ENCODE peak calls at places on chromosomes 12 and 14, in eight cellular contexts. N, G, R, K, J, D, O and H are unnamed samples.

GRCh38 chr12:6355491-6356373 is 13.9 kb upstream of the TNFRSF1A start:
- DNase-seq in N (no peak), G (no peak), R (no peak), K (no peak), J (no peak), D (no peak), O (peak), H (no peak)

GRCh38 chr12:49825971-49826421 is 2.2 kb downstream of the NCKAP5L start:
- DNase-seq in N (no peak), G (no peak), R (peak), K (no peak), J (no peak), D (no peak), O (no peak), H (no peak)

GRCh38 chr12:112961074-112961473 is 17.2 kb upstream of the OAS2 start:
- DNase-seq in N (no peak), G (peak), R (no peak), K (no peak), J (no peak), D (no peak), O (no peak), H (no peak)

GRCh38 chr14:88463318-88463717 is 77.9 kb downstream of the SPATA7 start:
- DNase-seq in N (peak), G (no peak), R (no peak), K (no peak), J (no peak), D (no peak), O (peak), H (peak)

GRCh38 chr14:65263161-65263788 is 149.3 kb upstream of the FUT8 start:
- DNase-seq in N (no peak), G (no peak), R (no peak), K (no peak), J (no peak), D (no peak), O (no peak), H (no peak)

GRCh38 chr12:15546102-15546701 is 223.9 kb downstream of the PTPRO start:
- DNase-seq in N (no peak), G (peak), R (no peak), K (no peak), J (no peak), D (no peak), O (no peak), H (peak)

GRCh38 chr14:106174206-106174605 is 647.8 kb downstream of the TMEM121 start:
- DNase-seq in N (no peak), G (no peak), R (no peak), K (no peak), J (no peak), D (no peak), O (no peak), H (no peak)

GRCh38 chr14:70893062-70893841 is 14.0 kb upstream of the PCNX1 start:
- DNase-seq in N (no peak), G (no peak), R (no peak), K (no peak), J (no peak), D (no peak), O (no peak), H (no peak)

GRCh38 chr14:24848427-24848826 is 201.5 kb downstream of the STXBP6 start:
- DNase-seq in N (no peak), G (no peak), R (no peak), K (no peak), J (no peak), D (no peak), O (no peak), H (no peak)

GRCh38 chr14:23829736-23830474 is 123.7 kb upstream of the DHRS4 start:
- DNase-seq in N (no peak), G (no peak), R (no peak), K (no peak), J (no peak), D (no peak), O (no peak), H (no peak)

GRCh38 chr12:65100140-65100539 is 21.0 kb downstream of the WIF1 start:
- DNase-seq in N (no peak), G (no peak), R (no peak), K (no peak), J (no peak), D (no peak), O (peak), H (no peak)
- TF ChIP-seq CTCF in N (peak), G (peak), R (no peak), K (no peak), J (no peak), D (peak), O (peak), H (no peak)

GRCh38 chr12:47770086-47770726 is 2.8 kb upstream of the SLC48A1 start:
- DNase-seq in N (no peak), G (no peak), R (no peak), K (no peak), J (no peak), D (no peak), O (no peak), H (no peak)

GRCh38 chr12:47766496-47767196 is 6.4 kb upstream of the SLC48A1 start:
- DNase-seq in N (no peak), G (no peak), R (no peak), K (no peak), J (peak), D (no peak), O (peak), H (no peak)

GRCh38 chr12:47769234-47770085 is 3.6 kb upstream of the SLC48A1 start:
- DNase-seq in N (no peak), G (no peak), R (no peak), K (no peak), J (no peak), D (no peak), O (no peak), H (no peak)

GRCh38 chr12:47768323-47768811 is 4.7 kb upstream of the SLC48A1 start:
- DNase-seq in N (no peak), G (no peak), R (no peak), K (no peak), J (no peak), D (no peak), O (peak), H (no peak)

GRCh38 chr12:47767197-47767724 is 5.8 kb upstream of the SLC48A1 start:
- DNase-seq in N (peak), G (no peak), R (no peak), K (peak), J (peak), D (peak), O (peak), H (peak)
- TF ChIP-seq CTCF in N (peak), G (peak), R (peak), K (peak), J (peak), D (peak), O (peak), H (peak)

DNA sequence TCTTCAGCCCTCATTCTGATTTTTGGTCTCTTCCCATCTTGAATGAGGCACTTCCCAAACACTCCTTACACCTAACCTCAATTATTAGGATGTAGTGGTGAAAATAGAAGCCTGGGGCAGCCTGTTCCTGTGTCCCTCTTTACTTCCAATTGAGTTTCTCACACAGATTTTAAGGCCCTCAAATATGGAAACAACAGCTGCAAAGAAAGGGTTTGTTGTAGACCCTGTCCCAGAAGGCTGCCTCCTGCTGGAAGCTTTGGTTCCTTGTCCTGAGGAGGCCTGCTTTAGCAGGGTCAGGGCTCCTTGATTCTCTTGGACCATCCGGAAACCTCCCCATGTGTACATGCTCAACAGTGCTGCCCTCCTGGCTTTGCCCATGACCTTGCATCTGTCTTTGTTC is 101.3 kb downstream of the TGFB3 start:
- DNase-seq in N (no peak), G (no peak), R (no peak), K (no peak), J (no peak), D (no peak), O (peak), H (no peak)
- TF ChIP-seq CTCF in N (no peak), G (peak), R (no peak), K (no peak), J (peak), D (no peak), O (peak), H (no peak)

GRCh38 chr14:91570021-91570420 is 59.9 kb upstream of the PPP4R3A start:
- DNase-seq in N (peak), G (no peak), R (no peak), K (no peak), J (no peak), D (no peak), O (peak), H (no peak)

GRCh38 chr14:91573894-91574837 is 64.1 kb upstream of the PPP4R3A start:
- DNase-seq in N (peak), G (peak), R (no peak), K (peak), J (peak), D (peak), O (peak), H (peak)

GRCh38 chr14:91569301-91569700 is 59.2 kb upstream of the PPP4R3A start:
- DNase-seq in N (no peak), G (no peak), R (no peak), K (no peak), J (no peak), D (no peak), O (no peak), H (no peak)

GRCh38 chr14:91573528-91573893 is 63.4 kb upstream of the PPP4R3A start:
- DNase-seq in N (no peak), G (no peak), R (no peak), K (no peak), J (no peak), D (no peak), O (no peak), H (no peak)

GRCh38 chr14:91568626-91569025 is 58.5 kb upstream of the PPP4R3A start:
- DNase-seq in N (peak), G (no peak), R (no peak), K (no peak), J (no peak), D (no peak), O (no peak), H (no peak)
- TF ChIP-seq CTCF in N (peak), G (no peak), R (no peak), K (no peak), J (no peak), D (no peak), O (peak), H (no peak)